ENCODE peak calls at places on chromosome 22, in five cellular contexts. H is A549, J is H1, I is HepG2, P is K562. Z is an unnamed sample.

GRCh38 chr22:32918741-32919140 is 117.2 kb downstream of the TIMP3 start:
- DNase-seq in H (no peak), I (no peak), P (no peak), J (no peak), Z (no peak)

GRCh38 chr22:47129902-47130301 is 367.5 kb downstream of the TBC1D22A start:
- DNase-seq in H (peak; percentile 35), I (no peak), P (peak; percentile 76), J (no peak), Z (no peak)

GRCh38 chr22:27474711-27475547 is 326.6 kb downstream of the MN1 start:
- DNase-seq in P (no peak), J (peak; percentile 62), H (peak; percentile 68), I (no peak), Z (peak; percentile 94)

GRCh38 chr22:28051787-28052356 is 132.8 kb upstream of the PITPNB start:
- DNase-seq in J (peak; percentile 92), I (peak; percentile 43), P (peak; percentile 63), H (peak; percentile 53), Z (peak; percentile 61)

GRCh38 chr22:46655861-46656608 is 35.8 kb downstream of the GRAMD4 start:
- DNase-seq in I (no peak), H (no peak), J (no peak), P (no peak), Z (no peak)

GRCh38 chr22:17576475-17576874 is 13.2 kb downstream of the SLC25A18 start:
- DNase-seq in P (peak; percentile 32), J (no peak), I (no peak), H (no peak), Z (peak; percentile 65)

GRCh38 chr22:24402460-24403192 is 24.8 kb upstream of the ADORA2A start:
- DNase-seq in I (peak; percentile 24), H (peak; percentile 81), J (no peak), P (no peak), Z (peak; percentile 94)

GRCh38 chr22:38291201-38291777 is 18.5 kb upstream of the TMEM184B start:
- DNase-seq in I (no peak), P (no peak), H (no peak), J (no peak), Z (no peak)

GRCh38 chr22:45842141-45842831 is 134.7 kb downstream of the WNT7B start:
- DNase-seq in J (no peak), P (no peak), H (no peak), I (no peak), Z (peak; percentile 77)

GRCh38 chr22:19429950-19430889 is 1.3 kb downstream of the HIRA start:
- DNase-seq in P (peak; percentile 93), I (peak; percentile 75), H (peak; percentile 4), J (no peak), Z (peak; percentile 78)

GRCh38 chr22:38239101-38239761 is 33.6 kb downstream of the TMEM184B start:
- DNase-seq in P (no peak), J (no peak), I (no peak), H (peak; percentile 71), Z (peak; percentile 98)

GRCh38 chr22:46075764-46076531 is 74.4 kb upstream of the PPARA start:
- DNase-seq in J (no peak), I (no peak), H (no peak), P (no peak), Z (no peak)

GRCh38 chr22:44660051-44660830 is 41.8 kb upstream of the PRR5 start:
- DNase-seq in P (no peak), H (no peak), I (no peak), J (no peak), Z (no peak)
- TF ChIP-seq RAD21 in P (no peak), H (no peak), I (no peak), J (no peak), Z (no peak)

GRCh38 chr22:23219787-23220484 is 39.6 kb downstream of the BCR start:
- DNase-seq in H (no peak), P (peak; percentile 94), I (no peak), J (no peak), Z (peak; percentile 61)
- TF ChIP-seq MAFK in H (no peak), P (no peak), I (no peak), J (no peak), Z (no peak)

GRCh38 chr22:42379961-42380537 is 52.2 kb downstream of the NFAM1 start:
- DNase-seq in H (no peak), J (no peak), P (no peak), I (no peak), Z (no peak)
- TF ChIP-seq RAD21 in H (no peak), J (no peak), P (no peak), I (no peak), Z (no peak)

DNA sequence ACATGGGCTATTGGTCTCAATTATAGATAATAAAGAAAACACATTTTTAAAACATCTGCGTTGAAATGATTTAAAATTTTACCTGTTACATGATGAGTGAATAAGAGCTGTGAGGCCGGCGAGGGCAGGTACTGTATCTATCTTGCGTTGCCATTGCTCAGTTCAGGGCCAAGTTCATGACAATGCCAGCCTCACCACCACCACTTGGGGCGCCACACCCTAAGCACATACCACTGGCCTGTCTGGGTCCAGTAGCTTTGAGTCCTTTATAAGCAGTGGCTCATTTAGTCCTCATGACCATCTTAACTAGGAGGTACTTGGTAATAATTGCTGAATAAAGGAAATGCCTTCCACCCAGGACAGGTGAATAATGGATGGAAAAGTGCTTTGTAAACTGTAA is 14.5 kb upstream of the MB start:
- DNase-seq in H (peak; percentile 81), J (peak; percentile 85), P (peak; percentile 56), I (peak; percentile 60), Z (no peak)
- TF ChIP-seq MAFK in H (no peak), J (no peak), P (no peak), I (no peak), Z (no peak)

DNA sequence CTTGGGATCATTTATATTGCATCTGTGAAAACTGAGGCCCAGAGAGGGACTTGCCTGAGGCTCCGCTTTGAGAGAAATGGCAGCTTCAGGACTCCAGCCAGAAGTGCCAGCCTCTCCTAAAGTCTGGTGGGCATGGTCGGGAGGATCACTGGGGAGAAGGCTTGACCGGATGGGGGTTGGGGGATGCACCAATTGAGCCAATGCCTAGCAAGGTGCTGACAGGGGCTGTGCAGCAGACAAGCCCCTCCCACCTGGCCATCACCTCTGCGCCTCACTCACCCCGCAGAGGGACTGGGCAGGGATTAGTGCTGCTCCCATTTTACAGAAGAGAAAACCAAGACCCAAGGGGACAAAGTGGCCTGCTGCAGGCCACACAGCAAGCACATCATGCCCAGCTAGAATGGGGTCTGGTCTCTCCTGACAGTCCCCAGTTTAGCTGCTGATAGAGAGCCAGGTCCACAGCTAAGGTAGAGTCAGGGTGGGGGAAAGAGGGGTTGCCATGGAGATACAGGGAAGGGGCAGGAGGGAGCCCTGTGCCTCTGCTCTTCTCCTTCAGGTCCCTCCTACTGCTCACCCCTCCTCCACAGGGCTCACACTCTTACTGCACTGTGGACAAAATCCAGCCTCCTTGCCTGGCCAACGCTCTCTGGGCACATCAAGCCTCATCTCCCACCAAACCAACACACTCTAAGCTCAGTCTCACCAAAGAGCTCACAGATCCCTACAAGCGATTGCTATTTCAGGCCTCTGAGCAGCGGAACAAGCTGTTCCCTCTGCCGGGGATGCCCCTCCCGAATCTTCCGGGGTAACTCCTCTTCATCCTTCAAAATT is 29.5 kb downstream of the TEF start:
- DNase-seq in P (no peak), J (no peak), H (no peak), I (no peak), Z (no peak)
- TF ChIP-seq RAD21 in P (no peak), J (no peak), H (no peak), I (no peak), Z (no peak)